ENCODE peak calls at places on chromosomes 16 and 17, in ten cellular contexts. H, C, E, K, B, Q, X, P, N and V are unnamed samples.

GRCh38 chr17:2854662-2855061 is 58.4 kb downstream of the RAP1GAP2 start:
- DNase-seq in H (no peak), C (no peak), E (no peak), K (no peak), B (no peak), Q (peak), X (no peak), P (no peak), N (peak), V (no peak)

GRCh38 chr17:17713839-17714238 is 32.6 kb downstream of the RAI1 start:
- DNase-seq in H (no peak), C (no peak), E (no peak), K (no peak), B (peak), Q (peak), X (peak), P (peak), N (no peak), V (no peak)

GRCh38 chr17:17041571-17042380 is 481 bp upstream of the MPRIP start:
- DNase-seq in H (peak), C (peak), E (peak), K (peak), B (peak), Q (peak), X (peak), P (peak), N (peak), V (peak)

GRCh38 chr17:36727577-36727976 is 126.2 kb downstream of the MRM1 start:
- DNase-seq in H (no peak), C (no peak), E (peak), K (no peak), B (no peak), Q (no peak), X (no peak), P (no peak), N (no peak), V (no peak)

GRCh38 chr16:23216658-23217246 is 34.2 kb downstream of the SCNN1G start:
- DNase-seq in H (no peak), C (no peak), E (no peak), K (no peak), B (no peak), Q (no peak), X (no peak), P (no peak), N (no peak), V (no peak)

GRCh38 chr17:1373710-1374237 is 26.2 kb downstream of the YWHAE start:
- DNase-seq in H (no peak), C (no peak), E (no peak), K (no peak), B (no peak), Q (no peak), X (no peak), P (no peak), N (peak), V (no peak)

GRCh38 chr17:75707096-75707720 is 14.1 kb upstream of the ITGB4 start:
- DNase-seq in H (no peak), C (no peak), E (no peak), K (no peak), B (peak), Q (peak), X (no peak), P (no peak), N (no peak), V (no peak)

GRCh38 chr16:1923299-1924034 is 5.3 kb upstream of the HS3ST6 start:
- DNase-seq in H (peak), C (no peak), E (peak), K (no peak), B (peak), Q (no peak), X (peak), P (no peak), N (peak), V (peak)

GRCh38 chr17:27559506-27559931 is 71.5 kb upstream of the LGALS9 start:
- DNase-seq in H (no peak), C (no peak), E (no peak), K (no peak), B (peak), Q (no peak), X (peak), P (no peak), N (no peak), V (no peak)

GRCh38 chr16:85515830-85516397 is 97.2 kb upstream of the GSE1 start:
- DNase-seq in H (no peak), C (no peak), E (no peak), K (no peak), B (no peak), Q (peak), X (peak), P (no peak), N (peak), V (no peak)

GRCh38 chr16:15833551-15833950 is 23.3 kb downstream of the MYH11 start:
- DNase-seq in H (no peak), C (no peak), E (no peak), K (no peak), B (no peak), Q (no peak), X (no peak), P (no peak), N (no peak), V (no peak)

GRCh38 chr16:69273009-69273408 is 38.1 kb upstream of the VPS4A start:
- DNase-seq in H (no peak), C (no peak), E (no peak), K (no peak), B (peak), Q (no peak), X (no peak), P (no peak), N (no peak), V (no peak)

GRCh38 chr16:4317471-4318170 is 1.8 kb downstream of the GLIS2 start:
- DNase-seq in H (no peak), C (no peak), E (peak), K (no peak), B (no peak), Q (no peak), X (peak), P (no peak), N (no peak), V (peak)

GRCh38 chr17:17971431-17972125 is 622 bp downstream of the TOM1L2 start:
- DNase-seq in H (no peak), C (no peak), E (peak), K (peak), B (no peak), Q (peak), X (peak), P (no peak), N (no peak), V (no peak)

GRCh38 chr17:82551779-82552457 is 32.4 kb downstream of the FOXK2 start:
- DNase-seq in H (peak), C (no peak), E (peak), K (peak), B (peak), Q (peak), X (peak), P (no peak), N (peak), V (peak)

GRCh38 chr16:2482181-2483107 is 7.5 kb downstream of the TBC1D24 start:
- DNase-seq in H (no peak), C (peak), E (no peak), K (no peak), B (peak), Q (no peak), X (no peak), P (peak), N (peak), V (no peak)

GRCh38 chr17:79521225-79521624 is 89.6 kb downstream of the RBFOX3 start:
- DNase-seq in H (no peak), C (no peak), E (no peak), K (no peak), B (no peak), Q (no peak), X (no peak), P (no peak), N (no peak), V (no peak)

GRCh38 chr17:2123467-2124251 is 68.8 kb downstream of the HIC1 start:
- DNase-seq in H (no peak), C (no peak), E (peak), K (no peak), B (peak), Q (no peak), X (peak), P (no peak), N (no peak), V (no peak)

GRCh38 chr16:23521965-23522364 is 11.7 kb upstream of the GGA2 start:
- DNase-seq in H (no peak), C (no peak), E (no peak), K (no peak), B (no peak), Q (no peak), X (no peak), P (no peak), N (no peak), V (no peak)

GRCh38 chr17:73710095-73710592 is 65.9 kb upstream of the SDK2 start:
- DNase-seq in H (peak), C (peak), E (peak), K (peak), B (peak), Q (peak), X (peak), P (peak), N (peak), V (peak)

GRCh38 chr17:63448655-63449054 is 2.5 kb upstream of the CYB561 start:
- DNase-seq in H (no peak), C (no peak), E (no peak), K (no peak), B (no peak), Q (no peak), X (no peak), P (no peak), N (no peak), V (no peak)

GRCh38 chr17:27855454-27855853 is 37.7 kb downstream of the LYRM9 start:
- DNase-seq in H (no peak), C (no peak), E (no peak), K (no peak), B (no peak), Q (no peak), X (no peak), P (no peak), N (no peak), V (no peak)

GRCh38 chr17:47687748-47688147 is 6.2 kb upstream of the TBKBP1 start:
- DNase-seq in H (peak), C (no peak), E (peak), K (no peak), B (peak), Q (no peak), X (peak), P (no peak), N (no peak), V (no peak)

GRCh38 chr17:55175788-55176425 is 88.9 kb upstream of the HLF start:
- DNase-seq in H (no peak), C (no peak), E (no peak), K (no peak), B (no peak), Q (no peak), X (no peak), P (no peak), N (peak), V (no peak)

GRCh38 chr17:61466246-61466645 is 14.0 kb downstream of the TBX4 start:
- DNase-seq in H (no peak), C (no peak), E (no peak), K (no peak), B (no peak), Q (no peak), X (no peak), P (no peak), N (no peak), V (no peak)

GRCh38 chr17:55770220-55770870 is 19.5 kb downstream of the PCTP start:
- DNase-seq in H (no peak), C (no peak), E (peak), K (no peak), B (peak), Q (no peak), X (no peak), P (no peak), N (peak), V (peak)

GRCh38 chr17:76136276-76137025 is 4.6 kb downstream of the FOXJ1 start:
- DNase-seq in H (peak), C (no peak), E (peak), K (no peak), B (no peak), Q (no peak), X (no peak), P (no peak), N (peak), V (no peak)

GRCh38 chr17:19833914-19834313 is 33.8 kb downstream of the ULK2 start:
- DNase-seq in H (no peak), C (no peak), E (no peak), K (no peak), B (no peak), Q (no peak), X (no peak), P (no peak), N (no peak), V (no peak)

GRCh38 chr17:8315740-8316217 is 5.7 kb downstream of the ARHGEF15 start:
- DNase-seq in H (peak), C (no peak), E (peak), K (no peak), B (no peak), Q (no peak), X (no peak), P (no peak), N (no peak), V (peak)

GRCh38 chr17:75514299-75515228 is 773 bp downstream of the CASKIN2 start:
- DNase-seq in H (peak), C (no peak), E (peak), K (no peak), B (no peak), Q (no peak), X (peak), P (no peak), N (no peak), V (peak)

GRCh38 chr16:77594798-77595625 is 127.3 kb upstream of the NUDT7 start:
- DNase-seq in H (no peak), C (no peak), E (no peak), K (no peak), B (no peak), Q (no peak), X (no peak), P (no peak), N (no peak), V (peak)

GRCh38 chr17:58331815-58332719 is 3.5 kb upstream of the TSPOAP1 start:
- DNase-seq in H (peak), C (no peak), E (no peak), K (peak), B (no peak), Q (peak), X (peak), P (no peak), N (no peak), V (no peak)

GRCh38 chr17:1762906-1763829 is 1.3 kb downstream of the SERPINF1 start:
- DNase-seq in H (no peak), C (peak), E (peak), K (no peak), B (peak), Q (no peak), X (peak), P (no peak), N (no peak), V (no peak)

GRCh38 chr17:64603987-64604386 is 58.1 kb downstream of the SMURF2 start:
- DNase-seq in H (no peak), C (no peak), E (no peak), K (no peak), B (no peak), Q (no peak), X (no peak), P (no peak), N (no peak), V (no peak)

GRCh38 chr17:34858941-34859562 is 102.2 kb downstream of the CCT6B start:
- DNase-seq in H (no peak), C (no peak), E (no peak), K (no peak), B (no peak), Q (no peak), X (no peak), P (no peak), N (peak), V (no peak)

GRCh38 chr17:71828182-71828596 is 292.6 kb upstream of the SOX9 start:
- DNase-seq in H (peak), C (peak), E (peak), K (no peak), B (peak), Q (no peak), X (no peak), P (peak), N (peak), V (peak)